ENCODE peak calls at places on chromosomes 3 and 15, in eight cellular contexts. P is testis, C is transverse colon, K is IMR-90, H is MM.1S, Q is cardiac muscle cell, D is endodermal cell, Z is upper lobe of right lung. U is an unnamed sample.
A peak's percentile ranks its signal among the peaks of the same experiment; 100 is the strongest.

GRCh38 chr15:63942486-63943365 is 103.6 kb downstream of the DAPK2 start:
- DNase-seq in P (no peak), C (no peak), K (no peak), H (no peak), Q (no peak), D (peak; percentile 60), Z (no peak), U (no peak)

GRCh38 chr15:31275331-31276262 is 51.0 kb upstream of the KLF13 start:
- DNase-seq in P (peak; percentile 8), C (peak; percentile 6), K (no peak), H (no peak), Q (no peak), D (no peak), Z (no peak), U (no peak)

GRCh38 chr3:143443851-143444331 is 324.3 kb downstream of the CHST2 start:
- DNase-seq in P (peak; percentile 34), C (peak; percentile 70), K (peak; percentile 98), H (no peak), Q (peak; percentile 95), D (no peak), Z (no peak), U (peak; percentile 40)

GRCh38 chr3:66450389-66451022 is 50.3 kb downstream of the LRIG1 start:
- DNase-seq in P (peak; percentile 78), C (peak; percentile 57), K (peak; percentile 76), H (no peak), Q (peak; percentile 83), D (no peak), Z (no peak), U (no peak)

GRCh38 chr3:133474251-133474801 is 74.5 kb downstream of the BFSP2 start:
- DNase-seq in P (peak; percentile 60), C (no peak), K (peak; percentile 89), H (peak; percentile 35), Q (peak; percentile 56), D (no peak), Z (no peak), U (no peak)

GRCh38 chr3:73137736-73138403 is 76.4 kb downstream of the EBLN2 start:
- DNase-seq in P (no peak), C (no peak), K (no peak), H (no peak), Q (no peak), D (no peak), Z (no peak), U (no peak)

GRCh38 chr3:162295323-162295983 is 798.8 kb downstream of the OTOL1 start:
- DNase-seq in P (no peak), C (no peak), K (peak; percentile 97), H (no peak), Q (peak; percentile 56), D (peak; percentile 45), Z (no peak), U (no peak)

GRCh38 chr15:80990955-80991354 is 1.3 kb upstream of the MESD start:
- DNase-seq in P (no peak), C (no peak), K (no peak), H (no peak), Q (no peak), D (no peak), Z (no peak), U (no peak)

GRCh38 chr15:96268421-96269204 is 61.9 kb upstream of the NR2F2 start:
- DNase-seq in P (no peak), C (no peak), K (peak; percentile 66), H (no peak), Q (peak; percentile 48), D (peak; percentile 51), Z (no peak), U (no peak)

GRCh38 chr15:92578096-92578835 is 77.3 kb downstream of the FAM174B start:
- DNase-seq in P (peak; percentile 7), C (no peak), K (no peak), H (no peak), Q (no peak), D (no peak), Z (no peak), U (no peak)

GRCh38 chr15:67511606-67512005 is 9.3 kb upstream of the C15orf61 start:
- DNase-seq in P (no peak), C (no peak), K (peak; percentile 11), H (no peak), Q (no peak), D (no peak), Z (no peak), U (no peak)

GRCh38 chr3:128498127-128498626 is 5.2 kb upstream of the GATA2 start:
- DNase-seq in P (peak; percentile 9), C (no peak), K (no peak), H (no peak), Q (no peak), D (no peak), Z (no peak), U (no peak)

GRCh38 chr15:87860743-87861142 is 395.8 kb downstream of the NTRK3 start:
- DNase-seq in P (no peak), C (no peak), K (no peak), H (no peak), Q (no peak), D (no peak), Z (no peak), U (no peak)

GRCh38 chr3:56862352-56863062 is 60.8 kb upstream of the ARHGEF3 start:
- DNase-seq in P (peak; percentile 86), C (no peak), K (peak; percentile 73), H (no peak), Q (peak; percentile 89), D (no peak), Z (no peak), U (no peak)

GRCh38 chr3:66140763-66141372 is 79.9 kb upstream of the SLC25A26 start:
- DNase-seq in P (no peak), C (no peak), K (no peak), H (peak; percentile 80), Q (no peak), D (no peak), Z (no peak), U (no peak)

GRCh38 chr3:98557324-98558010 is 25.7 kb downstream of the GPR15 start:
- DNase-seq in P (no peak), C (no peak), K (no peak), H (no peak), Q (no peak), D (no peak), Z (no peak), U (no peak)

DNA sequence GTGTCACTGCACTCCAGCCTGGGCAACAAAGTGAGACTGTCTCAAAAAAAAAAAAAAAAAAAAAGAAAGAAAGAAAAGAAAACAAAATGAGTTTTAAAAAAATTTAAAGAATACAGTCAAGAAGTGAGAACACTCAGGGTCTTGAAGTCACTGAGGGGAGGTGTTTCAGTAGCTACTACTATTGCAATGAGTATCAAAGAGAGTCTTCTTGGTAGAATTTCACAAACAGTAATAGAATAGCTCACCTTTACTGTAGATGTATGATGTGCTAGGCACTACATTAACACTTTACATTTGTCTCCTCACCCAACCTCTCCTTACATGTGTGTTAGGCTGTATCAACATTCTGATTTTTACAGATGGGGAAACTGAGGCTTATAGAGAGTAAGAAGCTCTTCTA is 43.9 kb downstream of the EOMES start:
- DNase-seq in P (no peak), C (no peak), K (no peak), H (no peak), Q (no peak), D (no peak), Z (no peak), U (no peak)
- H3K27ac ChIP-seq in P (no peak overlapping the region), C (no peak overlapping the region), K (peak overlapping the region; percentile 53), H (no peak overlapping the region), Q (no peak overlapping the region), D (no peak overlapping the region), Z (no peak overlapping the region), U (peak overlapping the region; percentile 56)

DNA sequence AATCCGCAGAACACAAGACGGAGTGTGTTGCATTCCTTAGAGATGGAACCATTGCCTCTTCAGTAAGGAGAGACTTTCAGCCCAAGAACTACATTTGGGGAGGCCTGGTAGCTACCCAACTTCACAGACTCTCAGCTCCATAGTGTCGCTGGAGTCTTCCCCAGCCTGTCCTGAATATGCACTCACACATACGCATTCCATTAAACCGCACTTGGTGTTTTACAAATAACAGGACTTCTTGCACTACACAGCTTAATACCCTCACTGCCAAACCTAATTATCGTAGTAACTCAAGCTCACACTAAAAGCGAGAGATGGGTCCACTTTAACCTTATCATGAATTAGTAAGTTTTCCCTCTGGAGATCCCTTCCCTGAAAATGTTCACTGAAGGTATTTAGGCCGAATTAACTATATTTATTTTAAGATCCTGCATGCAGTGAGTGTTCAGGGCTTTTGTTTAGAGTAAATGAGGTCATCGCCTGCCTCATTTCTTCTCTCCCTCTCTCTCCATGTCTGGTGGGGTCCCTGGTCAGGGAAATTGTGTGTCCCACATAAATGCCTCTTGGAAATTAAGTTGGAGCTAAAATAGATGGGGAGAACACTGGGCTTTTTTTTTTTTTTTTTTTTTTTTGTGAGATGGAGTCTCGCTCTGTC is 171.9 kb downstream of the FAM43A start:
- DNase-seq in P (no peak), C (no peak), K (peak; percentile 67), H (no peak), Q (no peak), D (no peak), Z (no peak), U (no peak)
- TF ChIP-seq CTCF in P (no peak), C (no peak), K (no peak), H (no peak), Q (no peak), D (no peak), Z (no peak), U (no peak)

GRCh38 chr15:78063966-78064365 is 13.5 kb downstream of the TBC1D2B start:
- DNase-seq in P (no peak), C (no peak), K (peak; percentile 79), H (no peak), Q (peak; percentile 42), D (no peak), Z (no peak), U (no peak)

GRCh38 chr15:78064544-78064943 is 13.0 kb downstream of the TBC1D2B start:
- DNase-seq in P (no peak), C (no peak), K (peak; percentile 51), H (no peak), Q (peak; percentile 86), D (no peak), Z (no peak), U (no peak)

GRCh38 chr15:78060232-78060631 is 17.3 kb downstream of the TBC1D2B start:
- DNase-seq in P (no peak), C (no peak), K (no peak), H (no peak), Q (no peak), D (no peak), Z (no peak), U (no peak)

GRCh38 chr15:78059110-78059839 is 18.2 kb downstream of the TBC1D2B start:
- DNase-seq in P (no peak), C (no peak), K (peak; percentile 63), H (no peak), Q (no peak), D (no peak), Z (no peak), U (no peak)

DNA sequence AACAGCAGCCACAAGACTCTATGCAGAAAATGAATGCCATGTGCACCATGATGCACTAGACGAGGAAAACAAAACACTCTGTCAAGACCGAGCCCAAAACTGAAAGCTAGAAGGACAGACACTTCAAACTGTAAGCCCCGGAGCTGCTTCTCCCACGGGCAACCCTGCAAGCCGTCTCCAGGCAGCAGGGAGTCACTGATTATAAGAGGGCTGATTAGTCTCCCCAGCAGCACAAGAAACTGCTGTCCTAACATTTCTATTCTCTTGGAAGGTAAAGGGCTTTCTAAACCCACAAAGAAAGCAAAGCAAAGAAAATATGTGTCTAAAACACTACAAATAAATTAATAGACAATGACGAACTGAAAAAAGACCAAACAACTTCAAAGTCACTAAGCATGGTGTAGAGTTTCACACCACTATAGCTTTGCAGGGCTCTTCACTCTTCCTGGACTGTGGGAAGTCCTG is 15.5 kb downstream of the TBC1D2B start:
- DNase-seq in P (peak; percentile 51), C (no peak), K (peak; percentile 53), H (peak; percentile 82), Q (peak; percentile 55), D (no peak), Z (no peak), U (no peak)
- H3K27ac ChIP-seq in P (peak overlapping the region; percentile 31), C (peak overlapping the region; percentile 98), K (peak overlapping the region; percentile 17), H (peak overlapping the region; percentile 76), Q (no peak overlapping the region), D (no peak overlapping the region), Z (peak overlapping the region; percentile 59), U (no peak overlapping the region)

GRCh38 chr15:40594429-40594836 is 384 bp downstream of the KNL1 start:
- DNase-seq in P (peak; percentile 68), C (peak; percentile 64), K (peak; percentile 16), H (peak; percentile 51), Q (peak; percentile 57), D (no peak), Z (peak; percentile 81), U (no peak)
- TF ChIP-seq CTCF in P (no peak), C (no peak), K (no peak), H (peak; percentile 6), Q (peak; percentile 12), D (peak; percentile 30), Z (peak; percentile 17), U (no peak)

U was measured in ascending aorta.